ENCODE peak calls at places on chromosomes 1 and 21, in six cellular contexts. F is AG08396, B is neural progenitor cell, W is OCI-M1, U is GM12865, X is amniotic epithelial cell. R is an unnamed sample.

GRCh38 chr1:245434285-245434684 is 279.5 kb downstream of the KIF26B start:
- DNase-seq in X (no peak), F (no peak), B (no peak), W (no peak), U (no peak), R (no peak)

GRCh38 chr1:214548988-214549387 is 2.4 kb downstream of the PTPN14 start:
- DNase-seq in B (peak), F (peak), W (no peak), X (no peak), U (no peak), R (peak)

GRCh38 chr21:44914176-44914874 is 6.4 kb downstream of the ITGB2 start:
- DNase-seq in X (no peak), U (peak), F (no peak), B (no peak), W (peak), R (no peak)

GRCh38 chr1:43979261-43979527 is 184 bp downstream of the B4GALT2 start:
- DNase-seq in B (no peak), U (no peak), X (no peak), W (no peak), F (no peak), R (no peak)

GRCh38 chr1:114508386-114508898 is 2.6 kb downstream of the TRIM33 start:
- DNase-seq in X (no peak), U (no peak), B (no peak), F (no peak), W (no peak), R (no peak)

GRCh38 chr1:174969977-174970376 is 29.8 kb upstream of the CACYBP start:
- DNase-seq in B (no peak), W (no peak), U (peak), X (no peak), F (no peak), R (no peak)

GRCh38 chr21:46126321-46127238 is 28.7 kb downstream of the COL6A2 start:
- DNase-seq in B (no peak), W (no peak), F (no peak), X (no peak), U (no peak), R (no peak)

GRCh38 chr1:220734571-220735326 is 13.4 kb upstream of the MTARC2 start:
- DNase-seq in W (no peak), X (peak), F (peak), U (no peak), B (no peak), R (peak)

GRCh38 chr1:226121587-226122400 is 59.3 kb downstream of the H3-3A start:
- DNase-seq in F (peak), W (peak), X (no peak), B (peak), U (peak), R (no peak)

GRCh38 chr1:113390871-113391642 is 742 bp downstream of the MAGI3 start:
- DNase-seq in B (peak), W (peak), F (peak), X (no peak), U (peak), R (peak)